ENCODE peak calls at places on chromosomes 11 and 22, in five cellular contexts. N is CD8-positive, alpha-beta memory T cell; Q is cardiac muscle cell; Z is CD4-positive, alpha-beta memory T cell; S is uterus. W is an unnamed sample. For H3K4me1, the result is how much of the 10 kb centered on the place peaks cover.

GRCh38 chr11:70885721-70886305 is 366.6 kb downstream of the SHANK2 start:
- DNase-seq in N (no peak), Q (peak), Z (no peak), S (no peak), W (no peak)

GRCh38 chr22:42500164-42500835 is 19.3 kb downstream of the RRP7A start:
- DNase-seq in N (peak), Q (peak), Z (peak), S (peak), W (peak)

GRCh38 chr11:95104916-95105315 is 15.3 kb downstream of the ENDOD1 start:
- DNase-seq in N (no peak), Q (no peak), Z (no peak), S (no peak), W (no peak)

GRCh38 chr11:96259053-96259837 is 83.8 kb downstream of the MAML2 start:
- DNase-seq in N (no peak), Q (peak), Z (no peak), S (no peak), W (no peak)

GRCh38 chr11:132972565-132972964 is 559.7 kb downstream of the OPCML start:
- DNase-seq in N (no peak), Q (no peak), Z (no peak), S (no peak), W (no peak)

GRCh38 chr11:86955674-86956522 is 703 bp upstream of the FZD4 start:
- DNase-seq in N (no peak), Q (peak), Z (peak), S (peak), W (peak)

GRCh38 chr22:37909756-37910155 is 3.7 kb downstream of the MICALL1 start:
- DNase-seq in N (no peak), Q (no peak), Z (no peak), S (no peak), W (no peak)

GRCh38 chr22:48403521-48403921 is 1424.2 kb downstream of the BRD1 start:
- DNase-seq in N (no peak), Q (no peak), Z (no peak), S (no peak), W (peak)

GRCh38 chr11:133547808-133548494 is 15.7 kb upstream of the OPCML start:
- DNase-seq in N (no peak), Q (no peak), Z (no peak), S (no peak), W (no peak)

GRCh38 chr11:132073787-132074186 is 703.4 kb downstream of the NTM start:
- DNase-seq in N (no peak), Q (no peak), Z (no peak), S (no peak), W (no peak)

GRCh38 chr11:36131719-36132349 is 157.4 kb downstream of the COMMD9 start:
- DNase-seq in N (no peak), Q (peak), Z (no peak), S (peak), W (no peak)

GRCh38 chr22:49211176-49211575 is 616.5 kb downstream of the BRD1 start:
- DNase-seq in N (no peak), Q (no peak), Z (no peak), S (peak), W (no peak)

GRCh38 chr22:50677493-50678217 is 5.0 kb downstream of the SHANK3 start:
- DNase-seq in N (no peak), Q (no peak), Z (no peak), S (no peak), W (no peak)

GRCh38 chr22:32158712-32159533 is at the start of gene C22orf42:
- DNase-seq in N (no peak), Q (no peak), Z (no peak), S (no peak), W (no peak)
- H3K4me1 ChIP-seq in N (under half), Q (under half), Z (under half), S (under half), W (under half)

GRCh38 chr11:68783216-68783821 is 32.0 kb upstream of the TESMIN start:
- DNase-seq in N (no peak), Q (no peak), Z (no peak), S (no peak), W (no peak)

GRCh38 chr11:68782711-68783110 is 31.4 kb upstream of the TESMIN start:
- DNase-seq in N (no peak), Q (no peak), Z (no peak), S (no peak), W (no peak)

GRCh38 chr11:68780829-68781228 is 29.5 kb upstream of the TESMIN start:
- DNase-seq in N (no peak), Q (peak), Z (no peak), S (no peak), W (no peak)

GRCh38 chr11:68784653-68785052 is 33.3 kb upstream of the TESMIN start:
- DNase-seq in N (no peak), Q (no peak), Z (no peak), S (no peak), W (no peak)
- H3K4me1 ChIP-seq in N (under half), Q (under half), Z (under half), S (under half), W (under half)

DNA sequence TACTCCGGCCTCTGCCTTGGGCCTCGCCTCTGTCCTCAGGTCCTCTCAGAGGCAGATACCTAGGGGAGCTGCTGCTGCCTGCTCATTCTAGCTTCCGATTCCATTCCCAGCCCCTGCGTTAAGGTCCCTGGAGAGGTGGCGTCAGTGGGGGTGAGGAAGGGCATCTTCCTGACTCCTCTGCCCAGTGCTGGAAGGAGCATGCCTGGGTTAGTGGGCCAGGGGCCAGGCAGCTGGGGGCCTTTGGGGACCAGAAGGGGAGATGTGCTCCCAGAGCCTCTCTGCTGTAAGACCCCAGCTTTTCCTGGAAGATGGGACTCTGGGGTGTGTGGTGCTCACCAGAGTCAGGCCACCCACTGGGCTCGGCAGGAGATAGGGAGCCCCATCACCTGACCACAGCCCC is 3.6 kb upstream of the MYO7A start:
- DNase-seq in N (no peak), Q (no peak), Z (no peak), S (no peak), W (no peak)
- H3K4me1 ChIP-seq in N (under half), Q (under half), Z (under half), S (under half), W (under half)

DNA sequence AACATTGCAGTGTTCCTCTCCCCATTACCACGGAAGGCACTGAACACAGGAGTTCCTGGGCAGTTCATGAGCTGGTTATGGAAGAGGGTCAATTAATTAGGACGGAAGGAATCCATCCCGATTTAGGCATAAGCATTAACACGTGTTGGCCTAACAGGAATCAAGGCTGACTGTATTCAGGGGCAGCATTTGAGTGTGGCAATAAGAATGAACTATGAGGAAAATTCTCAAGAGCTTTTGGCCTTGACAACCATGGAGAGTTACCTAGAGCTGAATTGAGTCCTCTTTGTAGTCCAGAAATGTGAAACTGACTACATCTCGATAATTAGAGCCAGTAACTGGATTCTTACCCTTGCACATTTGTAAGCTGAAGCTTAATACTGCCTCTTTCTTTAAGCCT is 82.4 kb upstream of the CRTAM start:
- DNase-seq in N (no peak), Q (peak), Z (no peak), S (no peak), W (no peak)
- H3K4me1 ChIP-seq in N (under half), Q (under half), Z (under half), S (under half), W (under half)

GRCh38 chr22:20589614-20590476 is 82.4 kb downstream of the MED15 start:
- DNase-seq in N (no peak), Q (no peak), Z (no peak), S (no peak), W (no peak)
- H3K4me1 ChIP-seq in N (under half), Q (under half), Z (under half), S (under half), W (under half)

GRCh38 chr11:113113801-113114451 is 152.7 kb downstream of the NCAM1 start:
- DNase-seq in N (no peak), Q (no peak), Z (no peak), S (no peak), W (no peak)

GRCh38 chr11:113121746-113122145 is 160.5 kb downstream of the NCAM1 start:
- DNase-seq in N (no peak), Q (no peak), Z (no peak), S (no peak), W (no peak)

GRCh38 chr11:113119074-113119473 is 157.9 kb downstream of the NCAM1 start:
- DNase-seq in N (no peak), Q (peak), Z (no peak), S (no peak), W (no peak)

GRCh38 chr11:113114452-113115027 is 153.3 kb downstream of the NCAM1 start:
- DNase-seq in N (no peak), Q (peak), Z (no peak), S (peak), W (peak)

GRCh38 chr11:113118104-113118503 is 156.9 kb downstream of the NCAM1 start:
- DNase-seq in N (no peak), Q (no peak), Z (no peak), S (no peak), W (no peak)
- H3K4me1 ChIP-seq in N (under half), Q (under half), Z (under half), S (under half), W (under half)

DNA sequence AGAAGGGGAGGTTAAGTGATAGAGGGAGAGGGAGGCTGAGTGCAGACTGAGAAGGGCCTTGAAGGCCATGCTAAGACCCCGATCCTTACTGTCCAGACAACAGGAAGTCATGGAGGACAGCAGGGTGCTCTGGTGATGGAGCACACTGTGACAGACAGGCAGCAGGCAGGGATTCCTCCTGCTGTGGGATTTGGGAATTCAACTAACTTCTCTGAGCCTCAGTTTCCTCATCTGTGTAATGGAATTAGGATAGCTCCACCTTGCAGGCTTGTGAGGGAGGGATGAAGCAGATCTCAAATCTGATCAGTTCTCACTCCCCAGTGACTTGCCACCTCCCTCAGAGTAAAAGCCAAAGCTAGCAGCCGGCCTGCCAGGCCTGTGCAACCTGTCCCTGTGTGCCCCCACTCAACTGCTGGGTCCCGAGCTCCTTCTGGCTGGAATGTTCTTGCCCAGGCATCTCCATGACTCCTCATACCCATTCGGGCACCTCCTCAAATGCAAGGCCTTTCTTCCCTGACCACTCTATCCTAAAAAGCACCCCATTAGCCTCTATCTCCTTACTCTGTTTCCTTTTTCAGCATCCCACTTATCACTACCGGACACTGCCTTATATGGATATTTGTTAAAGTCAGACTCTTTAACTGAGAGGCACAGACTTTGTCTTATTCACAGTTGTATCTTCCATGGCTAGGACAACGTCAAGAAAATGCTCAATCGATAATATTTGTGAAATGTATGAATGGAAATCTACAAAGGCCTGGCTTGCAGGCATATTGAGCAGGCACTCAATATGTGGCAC is 9.5 kb downstream of the ARAP1 start:
- DNase-seq in N (no peak), Q (no peak), Z (no peak), S (no peak), W (no peak)
- H3K4me1 ChIP-seq in N (half or more), Q (half or more), Z (half or more), S (under half), W (under half)

W was measured in ascending aorta.